ENCODE peak calls at places on chromosome 2, in six cellular contexts. I is HFFc6, A is T-cell, T is sciatic nerve, X is GM04504, D is H1. M is an unnamed sample.

GRCh38 chr2:223123859-223124610 is 72.0 kb downstream of the KCNE4 start:
- DNase-seq in I (peak; percentile 12), A (no peak), T (no peak), X (peak; percentile 58), D (no peak), M (no peak)

GRCh38 chr2:52193804-52194203 is 1161.9 kb upstream of the NRXN1 start:
- DNase-seq in I (no peak), A (no peak), T (no peak), X (no peak), D (no peak), M (no peak)

GRCh38 chr2:195612515-195613495 is 44.2 kb upstream of the SLC39A10 start:
- DNase-seq in I (peak; percentile 63), A (no peak), T (no peak), X (no peak), D (peak; percentile 72), M (no peak)

GRCh38 chr2:100205128-100205527 is 62.7 kb upstream of the AFF3 start:
- DNase-seq in I (no peak), A (no peak), T (no peak), X (no peak), D (no peak), M (no peak)

GRCh38 chr2:46825958-46826897 is 89.4 kb downstream of the MCFD2 start:
- DNase-seq in I (peak; percentile 92), A (no peak), T (no peak), X (peak; percentile 79), D (no peak), M (no peak)

GRCh38 chr2:54122939-54123338 is 7.5 kb downstream of the ACYP2 start:
- DNase-seq in I (peak; percentile 86), A (no peak), T (no peak), X (peak; percentile 35), D (no peak), M (no peak)

GRCh38 chr2:237143676-237144440 is 58.2 kb downstream of the COPS8 start:
- DNase-seq in I (no peak), A (no peak), T (no peak), X (peak; percentile 57), D (no peak), M (no peak)

GRCh38 chr2:152395132-152396024 is 60.4 kb downstream of the FMNL2 start:
- DNase-seq in I (peak; percentile 33), A (no peak), T (no peak), X (no peak), D (no peak), M (no peak)

GRCh38 chr2:99960724-99961566 is 181.4 kb downstream of the AFF3 start:
- DNase-seq in I (no peak), A (no peak), T (no peak), X (no peak), D (no peak), M (no peak)

GRCh38 chr2:218618102-218618860 is 10.6 kb downstream of the PLCD4 start:
- DNase-seq in I (peak; percentile 9), A (no peak), T (no peak), X (no peak), D (no peak), M (no peak)

GRCh38 chr2:85921659-85922058 is 32.9 kb upstream of the ST3GAL5 start:
- DNase-seq in I (no peak), A (no peak), T (no peak), X (no peak), D (no peak), M (no peak)

M was measured in T-helper 9 cell.